ENCODE peak calls at places on chromosomes 1 and 21, in five cellular contexts. Y, U, O, N and A are unnamed samples.

GRCh38 chr1:37244815-37245214 is 210.5 kb upstream of the GRIK3 start:
- DNase-seq in N (no peak), U (no peak), Y (no peak), O (no peak), A (no peak)

GRCh38 chr1:113138778-113139177 is 65.8 kb downstream of the LRIG2 start:
- DNase-seq in O (no peak), U (no peak), N (no peak), Y (no peak), A (no peak)

GRCh38 chr1:51300270-51300669 is 30.1 kb downstream of the TTC39A start:
- DNase-seq in O (no peak), N (no peak), U (no peak), Y (no peak), A (no peak)

GRCh38 chr1:247360116-247360898 is 28.6 kb upstream of the ZNF496 start:
- DNase-seq in O (no peak), Y (no peak), U (no peak), N (no peak), A (no peak)

GRCh38 chr1:20710450-20711284 is 7.1 kb downstream of the KIF17 start:
- DNase-seq in N (no peak), Y (no peak), O (no peak), U (no peak), A (no peak)

GRCh38 chr1:59367269-59368006 is 70.5 kb downstream of the FGGY start:
- DNase-seq in O (peak), Y (peak), U (no peak), N (peak), A (peak)

GRCh38 chr1:168469690-168470089 is 74.1 kb downstream of the XCL2 start:
- DNase-seq in U (peak), Y (peak), O (peak), N (peak), A (peak)

GRCh38 chr1:52925571-52926005 is 1.5 kb upstream of the SCP2 start:
- DNase-seq in Y (no peak), O (peak), U (no peak), N (no peak), A (no peak)

GRCh38 chr21:37866027-37866426 is 50.2 kb downstream of the KCNJ6 start:
- DNase-seq in O (no peak), Y (no peak), U (no peak), N (no peak), A (no peak)

GRCh38 chr1:24202987-24203386 is 15.9 kb upstream of the IFNLR1 start:
- DNase-seq in Y (no peak), O (no peak), N (no peak), U (no peak), A (no peak)

GRCh38 chr1:183913556-183913955 is 108.6 kb downstream of the RGL1 start:
- DNase-seq in U (no peak), O (no peak), Y (no peak), N (no peak), A (peak)

GRCh38 chr1:228977741-228978140 is 242.5 kb downstream of the RHOU start:
- DNase-seq in O (no peak), N (no peak), Y (no peak), U (no peak), A (no peak)

GRCh38 chr1:235169986-235170385 is 8.9 kb upstream of the RBM34 start:
- DNase-seq in U (no peak), N (no peak), Y (no peak), O (no peak), A (peak)

GRCh38 chr1:203493901-203494300 is at the start of gene OPTC:
- DNase-seq in Y (no peak), N (no peak), U (no peak), O (no peak), A (no peak)

GRCh38 chr1:220113136-220113695 is 19.3 kb downstream of the IARS2 start:
- DNase-seq in N (no peak), Y (no peak), O (no peak), U (no peak), A (peak)

GRCh38 chr1:232602622-232603021 is 27.3 kb downstream of the SIPA1L2 start:
- DNase-seq in O (no peak), Y (no peak), U (no peak), N (no peak), A (no peak)

GRCh38 chr1:51309291-51309690 is 21.1 kb downstream of the TTC39A start:
- DNase-seq in Y (no peak), O (no peak), U (no peak), N (no peak), A (no peak)

GRCh38 chr1:7422081-7422480 is 349.0 kb upstream of the VAMP3 start:
- DNase-seq in U (no peak), O (no peak), N (no peak), Y (no peak), A (no peak)

GRCh38 chr1:1550591-1551432 is 10.4 kb upstream of the TMEM240 start:
- DNase-seq in U (no peak), N (no peak), Y (no peak), O (peak), A (peak)

GRCh38 chr1:107105914-107106313 is 34.9 kb upstream of the NTNG1 start:
- DNase-seq in U (no peak), O (no peak), N (no peak), Y (no peak), A (no peak)

GRCh38 chr1:150474869-150475268 is 12.3 kb upstream of the TARS2 start:
- DNase-seq in O (no peak), U (no peak), Y (no peak), N (no peak), A (no peak)

GRCh38 chr1:16163882-16164820 is 8.3 kb upstream of the EPHA2 start:
- DNase-seq in Y (no peak), N (peak), U (no peak), O (no peak), A (peak)

GRCh38 chr1:29332204-29332603 is 95.9 kb downstream of the PTPRU start:
- DNase-seq in Y (no peak), N (no peak), U (no peak), O (peak), A (peak)

GRCh38 chr1:21022279-21023040 is 154.2 kb downstream of the EIF4G3 start:
- DNase-seq in O (peak), U (no peak), N (peak), Y (no peak), A (peak)

GRCh38 chr1:2452583-2453315 is 23.3 kb upstream of the PLCH2 start:
- DNase-seq in U (no peak), O (no peak), N (no peak), Y (no peak), A (no peak)

GRCh38 chr1:167898578-167899222 is 15.2 kb downstream of the ADCY10 start:
- DNase-seq in Y (no peak), N (no peak), O (no peak), U (no peak), A (no peak)

GRCh38 chr1:198374288-198374687 is 166.2 kb downstream of the ATP6V1G3 start:
- DNase-seq in Y (no peak), U (no peak), O (no peak), N (no peak), A (no peak)

GRCh38 chr1:214833357-214833756 is 230.4 kb downstream of the CENPF start:
- DNase-seq in O (no peak), U (no peak), Y (no peak), N (no peak), A (peak)

GRCh38 chr1:113415256-113416189 is 25.2 kb downstream of the MAGI3 start:
- DNase-seq in N (no peak), O (no peak), U (no peak), Y (no peak), A (no peak)

GRCh38 chr1:203870256-203870655 is 8.9 kb downstream of the SNRPE start:
- DNase-seq in U (no peak), N (no peak), O (no peak), Y (no peak), A (peak)

GRCh38 chr1:23719162-23719820 is 24.0 kb upstream of the ELOA start:
- DNase-seq in U (peak), N (peak), O (no peak), Y (no peak), A (no peak)

GRCh38 chr1:180563013-180563827 is 4.5 kb downstream of the OVAAL start:
- DNase-seq in Y (no peak), O (no peak), N (no peak), U (no peak), A (peak)

GRCh38 chr1:60916178-60916577 is 166.2 kb upstream of the NFIA start:
- DNase-seq in O (no peak), N (no peak), Y (no peak), U (no peak), A (no peak)

GRCh38 chr1:6267686-6268281 is 6.9 kb upstream of the GPR153 start:
- DNase-seq in N (no peak), O (no peak), Y (no peak), U (no peak), A (peak)

GRCh38 chr1:154571964-154572288 is 4.3 kb downstream of the CHRNB2 start:
- DNase-seq in Y (no peak), O (no peak), N (no peak), U (no peak), A (no peak)

GRCh38 chr1:16724718-16725438 is 15.4 kb upstream of the RNU1-4 start:
- DNase-seq in Y (peak), N (no peak), U (no peak), O (peak), A (no peak)

GRCh38 chr1:61202854-61203603 is 120.7 kb downstream of the NFIA start:
- DNase-seq in U (no peak), N (no peak), Y (no peak), O (no peak), A (no peak)

GRCh38 chr1:44707112-44707881 is 23.7 kb downstream of the RNU5D-1 start:
- DNase-seq in U (no peak), O (no peak), Y (no peak), N (peak), A (peak)

GRCh38 chr1:26275580-26276431 is 4.1 kb upstream of the SH3BGRL3 start:
- DNase-seq in O (peak), U (peak), Y (peak), N (peak), A (peak)
- TF ChIP-seq CTCF in O (no peak), U (peak), Y (peak), N (peak), A (peak)

GRCh38 chr21:34510148-34511142 is 1.6 kb downstream of the KCNE1 start:
- DNase-seq in U (peak), Y (peak), O (peak), N (no peak), A (peak)
- TF ChIP-seq CTCF in U (peak), Y (peak), O (peak), N (peak), A (peak)

GRCh38 chr1:193070395-193070753 is 11.0 kb downstream of the RO60 start:
- DNase-seq in U (no peak), O (no peak), N (no peak), Y (no peak), A (no peak)
- TF ChIP-seq CTCF in U (no peak), O (no peak), N (no peak), Y (no peak), A (peak)

GRCh38 chr1:93638307-93638847 is 43.3 kb downstream of the BCAR3 start:
- DNase-seq in U (no peak), O (no peak), N (no peak), Y (no peak), A (no peak)

GRCh38 chr1:93638981-93639380 is 42.7 kb downstream of the BCAR3 start:
- DNase-seq in U (no peak), Y (no peak), N (no peak), O (no peak), A (no peak)

GRCh38 chr1:93636712-93637111 is 44.9 kb downstream of the BCAR3 start:
- DNase-seq in N (no peak), Y (no peak), U (no peak), O (no peak), A (no peak)

GRCh38 chr1:93641527-93641926 is 40.1 kb downstream of the BCAR3 start:
- DNase-seq in U (no peak), N (no peak), Y (no peak), O (no peak), A (no peak)

GRCh38 chr1:93640656-93641440 is 40.8 kb downstream of the BCAR3 start:
- DNase-seq in N (no peak), U (no peak), O (no peak), Y (no peak), A (no peak)
- TF ChIP-seq CTCF in N (no peak), U (no peak), O (no peak), Y (no peak), A (no peak)

GRCh38 chr1:186272486-186272885 is 102.6 kb downstream of the TPR start:
- DNase-seq in U (no peak), N (no peak), O (no peak), Y (no peak), A (no peak)
- TF ChIP-seq CTCF in U (peak), N (no peak), O (no peak), Y (no peak), A (no peak)

GRCh38 chr1:9723926-9724325 is 72.4 kb downstream of the PIK3CD start:
- DNase-seq in N (no peak), Y (no peak), U (no peak), O (no peak), A (no peak)

GRCh38 chr1:9726905-9727595 is 75.5 kb downstream of the PIK3CD start:
- DNase-seq in Y (no peak), O (no peak), N (no peak), U (no peak), A (no peak)

GRCh38 chr1:9728451-9729295 is 77.1 kb downstream of the PIK3CD start:
- DNase-seq in U (no peak), O (no peak), N (no peak), Y (no peak), A (no peak)

GRCh38 chr1:9724706-9725476 is 73.4 kb downstream of the PIK3CD start:
- DNase-seq in U (peak), Y (peak), O (peak), N (no peak), A (peak)

GRCh38 chr1:9726406-9726805 is 74.9 kb downstream of the PIK3CD start:
- DNase-seq in O (no peak), N (no peak), U (no peak), Y (no peak), A (no peak)
- TF ChIP-seq CTCF in O (no peak), N (no peak), U (no peak), Y (no peak), A (no peak)

DNA sequence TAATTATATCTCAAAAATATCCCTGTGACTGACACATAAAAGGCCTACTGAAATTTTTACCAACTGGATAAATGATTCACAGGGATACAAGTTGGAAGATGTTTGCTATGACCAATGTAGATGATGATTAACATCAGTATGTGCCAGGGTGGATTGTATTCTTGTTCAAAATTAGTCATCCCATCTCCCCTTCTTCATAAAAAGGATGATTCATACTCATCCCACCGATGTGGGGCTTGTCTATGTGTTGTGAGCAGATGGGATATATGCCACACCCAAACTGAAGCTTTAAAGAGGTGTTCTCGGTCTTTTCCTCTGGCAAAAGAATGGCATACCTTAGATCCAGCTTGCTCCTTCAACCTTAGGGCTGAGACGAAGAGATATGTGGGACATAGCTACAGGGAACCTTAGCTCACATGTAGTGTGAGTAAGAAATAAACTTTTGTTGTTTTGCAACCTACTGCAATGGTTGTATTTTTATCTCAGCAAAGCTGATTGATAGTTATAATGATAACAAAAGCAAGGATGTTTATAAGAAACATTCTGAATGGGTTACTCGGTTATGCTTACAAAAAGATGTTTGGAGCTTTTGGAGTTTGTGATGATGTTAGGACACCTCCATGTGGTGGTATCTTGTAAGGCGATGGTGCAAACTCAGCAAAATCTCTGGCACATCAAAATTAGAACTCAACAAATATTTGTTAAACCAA is 29.4 kb downstream of the SPATA17 start:
- DNase-seq in N (peak), O (no peak), Y (no peak), U (no peak), A (peak)
- TF ChIP-seq CTCF in N (peak), O (no peak), Y (peak), U (peak), A (peak)